ENCODE peak calls at places on chromosomes 4 and X, in nine cellular contexts. One of them, this sample, is unnamed.
A peak's percentile ranks its signal among the peaks of the same experiment; 100 is the strongest.

GRCh38 chrX:150200820-150201287 is 162.3 kb upstream of the MAMLD1 start:
- DNase-seq in brain pericyte: peak; percentile 74
- DNase-seq in germinal center: peak; percentile 30
- DNase-seq in hypothalamus: no peak
- DNase-seq in activated CD4-positive, alpha-beta memory T cell treated with anti-CD3 and anti-CD28 coated beads, Interleukin-2, amount 10 ng/mL, durations not matched to agents 7 days and 5 days: peak; percentile 65
- DNase-seq in activated T-cell treated with anti-CD3 and anti-CD28 coated beads for 1 hour: peak; percentile 0
- DNase-seq in neural crest cell: no peak
- DNase-seq in choroid plexus epithelial cell: peak; percentile 97
- DNase-seq in activated T-helper 1 cell treated with Interleukin-2 at 50 U/mL for 16 hours: peak; percentile 5
- DNase-seq in this sample: no peak

GRCh38 chr4:153402366-153402765 is 57.9 kb downstream of the MND1 start:
- DNase-seq in activated T-helper 1 cell treated with Interleukin-2 at 50 U/mL for 16 hours: no peak
- DNase-seq in choroid plexus epithelial cell: peak; percentile 50
- DNase-seq in activated CD4-positive, alpha-beta memory T cell treated with anti-CD3 and anti-CD28 coated beads, Interleukin-2, amount 10 ng/mL, durations not matched to agents 7 days and 5 days: no peak
- DNase-seq in neural crest cell: no peak
- DNase-seq in hypothalamus: no peak
- DNase-seq in activated T-cell treated with anti-CD3 and anti-CD28 coated beads for 1 hour: no peak
- DNase-seq in germinal center: no peak
- DNase-seq in brain pericyte: no peak
- DNase-seq in this sample: no peak

GRCh38 chrX:110466790-110467189 is 108.1 kb downstream of the RTL9 start:
- DNase-seq in choroid plexus epithelial cell: no peak
- DNase-seq in activated T-helper 1 cell treated with Interleukin-2 at 50 U/mL for 16 hours: no peak
- DNase-seq in germinal center: no peak
- DNase-seq in activated T-cell treated with anti-CD3 and anti-CD28 coated beads for 1 hour: no peak
- DNase-seq in activated CD4-positive, alpha-beta memory T cell treated with anti-CD3 and anti-CD28 coated beads, Interleukin-2, amount 10 ng/mL, durations not matched to agents 7 days and 5 days: no peak
- DNase-seq in neural crest cell: no peak
- DNase-seq in hypothalamus: no peak
- DNase-seq in brain pericyte: no peak
- DNase-seq in this sample: no peak

GRCh38 chrX:40449396-40449795 is 131.4 kb upstream of the ATP6AP2 start:
- DNase-seq in activated T-helper 1 cell treated with Interleukin-2 at 50 U/mL for 16 hours: no peak
- DNase-seq in activated CD4-positive, alpha-beta memory T cell treated with anti-CD3 and anti-CD28 coated beads, Interleukin-2, amount 10 ng/mL, durations not matched to agents 7 days and 5 days: no peak
- DNase-seq in germinal center: no peak
- DNase-seq in choroid plexus epithelial cell: no peak
- DNase-seq in hypothalamus: no peak
- DNase-seq in neural crest cell: no peak
- DNase-seq in brain pericyte: no peak
- DNase-seq in activated T-cell treated with anti-CD3 and anti-CD28 coated beads for 1 hour: no peak
- DNase-seq in this sample: no peak

GRCh38 chrX:55006827-55007621 is 6.9 kb downstream of the APEX2 start:
- DNase-seq in neural crest cell: no peak
- DNase-seq in brain pericyte: no peak
- DNase-seq in activated T-cell treated with anti-CD3 and anti-CD28 coated beads for 1 hour: no peak
- DNase-seq in germinal center: no peak
- DNase-seq in hypothalamus: no peak
- DNase-seq in choroid plexus epithelial cell: no peak
- DNase-seq in activated T-helper 1 cell treated with Interleukin-2 at 50 U/mL for 16 hours: no peak
- DNase-seq in activated CD4-positive, alpha-beta memory T cell treated with anti-CD3 and anti-CD28 coated beads, Interleukin-2, amount 10 ng/mL, durations not matched to agents 7 days and 5 days: no peak
- DNase-seq in this sample: no peak

GRCh38 chr4:109967798-109968520 is 55.3 kb downstream of the EGF start:
- DNase-seq in activated T-cell treated with anti-CD3 and anti-CD28 coated beads for 1 hour: no peak
- DNase-seq in germinal center: no peak
- DNase-seq in neural crest cell: no peak
- DNase-seq in activated CD4-positive, alpha-beta memory T cell treated with anti-CD3 and anti-CD28 coated beads, Interleukin-2, amount 10 ng/mL, durations not matched to agents 7 days and 5 days: no peak
- DNase-seq in choroid plexus epithelial cell: peak; percentile 23
- DNase-seq in hypothalamus: no peak
- DNase-seq in brain pericyte: no peak
- DNase-seq in activated T-helper 1 cell treated with Interleukin-2 at 50 U/mL for 16 hours: no peak
- DNase-seq in this sample: no peak

GRCh38 chr4:118904418-118904817 is 15.8 kb downstream of the SYNPO2 start:
- DNase-seq in brain pericyte: peak; percentile 21
- DNase-seq in choroid plexus epithelial cell: no peak
- DNase-seq in activated T-helper 1 cell treated with Interleukin-2 at 50 U/mL for 16 hours: no peak
- DNase-seq in hypothalamus: no peak
- DNase-seq in activated T-cell treated with anti-CD3 and anti-CD28 coated beads for 1 hour: no peak
- DNase-seq in activated CD4-positive, alpha-beta memory T cell treated with anti-CD3 and anti-CD28 coated beads, Interleukin-2, amount 10 ng/mL, durations not matched to agents 7 days and 5 days: no peak
- DNase-seq in neural crest cell: no peak
- DNase-seq in germinal center: no peak
- DNase-seq in this sample: no peak

GRCh38 chr4:36761625-36762024 is 480.2 kb downstream of the DTHD1 start:
- DNase-seq in hypothalamus: no peak
- DNase-seq in neural crest cell: no peak
- DNase-seq in germinal center: no peak
- DNase-seq in brain pericyte: no peak
- DNase-seq in activated T-helper 1 cell treated with Interleukin-2 at 50 U/mL for 16 hours: no peak
- DNase-seq in activated T-cell treated with anti-CD3 and anti-CD28 coated beads for 1 hour: no peak
- DNase-seq in activated CD4-positive, alpha-beta memory T cell treated with anti-CD3 and anti-CD28 coated beads, Interleukin-2, amount 10 ng/mL, durations not matched to agents 7 days and 5 days: no peak
- DNase-seq in choroid plexus epithelial cell: no peak
- DNase-seq in this sample: no peak

GRCh38 chrX:139382529-139382928 is 148.0 kb upstream of the F9 start:
- DNase-seq in activated CD4-positive, alpha-beta memory T cell treated with anti-CD3 and anti-CD28 coated beads, Interleukin-2, amount 10 ng/mL, durations not matched to agents 7 days and 5 days: no peak
- DNase-seq in germinal center: no peak
- DNase-seq in activated T-cell treated with anti-CD3 and anti-CD28 coated beads for 1 hour: no peak
- DNase-seq in activated T-helper 1 cell treated with Interleukin-2 at 50 U/mL for 16 hours: no peak
- DNase-seq in choroid plexus epithelial cell: no peak
- DNase-seq in brain pericyte: no peak
- DNase-seq in neural crest cell: no peak
- DNase-seq in hypothalamus: no peak
- DNase-seq in this sample: no peak

GRCh38 chr4:176789955-176790354 is 2.8 kb downstream of the VEGFC start:
- DNase-seq in activated T-cell treated with anti-CD3 and anti-CD28 coated beads for 1 hour: no peak
- DNase-seq in activated CD4-positive, alpha-beta memory T cell treated with anti-CD3 and anti-CD28 coated beads, Interleukin-2, amount 10 ng/mL, durations not matched to agents 7 days and 5 days: no peak
- DNase-seq in brain pericyte: no peak
- DNase-seq in activated T-helper 1 cell treated with Interleukin-2 at 50 U/mL for 16 hours: no peak
- DNase-seq in neural crest cell: no peak
- DNase-seq in germinal center: peak; percentile 22
- DNase-seq in hypothalamus: no peak
- DNase-seq in choroid plexus epithelial cell: peak; percentile 75
- DNase-seq in this sample: no peak

GRCh38 chrX:2928127-2928582 is 984 bp downstream of the ARSD start:
- DNase-seq in germinal center: no peak
- DNase-seq in activated CD4-positive, alpha-beta memory T cell treated with anti-CD3 and anti-CD28 coated beads, Interleukin-2, amount 10 ng/mL, durations not matched to agents 7 days and 5 days: no peak
- DNase-seq in activated T-cell treated with anti-CD3 and anti-CD28 coated beads for 1 hour: no peak
- DNase-seq in choroid plexus epithelial cell: no peak
- DNase-seq in activated T-helper 1 cell treated with Interleukin-2 at 50 U/mL for 16 hours: no peak
- DNase-seq in brain pericyte: no peak
- DNase-seq in hypothalamus: peak; percentile 18
- DNase-seq in neural crest cell: peak; percentile 63
- DNase-seq in this sample: peak; percentile 57

GRCh38 chr4:176001171-176002006 is 64.3 kb upstream of the WDR17 start:
- DNase-seq in germinal center: peak; percentile 5
- DNase-seq in activated CD4-positive, alpha-beta memory T cell treated with anti-CD3 and anti-CD28 coated beads, Interleukin-2, amount 10 ng/mL, durations not matched to agents 7 days and 5 days: no peak
- DNase-seq in activated T-helper 1 cell treated with Interleukin-2 at 50 U/mL for 16 hours: no peak
- DNase-seq in activated T-cell treated with anti-CD3 and anti-CD28 coated beads for 1 hour: no peak
- DNase-seq in choroid plexus epithelial cell: peak; percentile 17
- DNase-seq in neural crest cell: peak; percentile 72
- DNase-seq in hypothalamus: peak; percentile 8
- DNase-seq in brain pericyte: no peak
- DNase-seq in this sample: peak; percentile 75

GRCh38 chrX:131277543-131278115 is 11.5 kb downstream of the IGSF1 start:
- DNase-seq in activated T-helper 1 cell treated with Interleukin-2 at 50 U/mL for 16 hours: no peak
- DNase-seq in activated CD4-positive, alpha-beta memory T cell treated with anti-CD3 and anti-CD28 coated beads, Interleukin-2, amount 10 ng/mL, durations not matched to agents 7 days and 5 days: no peak
- DNase-seq in hypothalamus: no peak
- DNase-seq in activated T-cell treated with anti-CD3 and anti-CD28 coated beads for 1 hour: no peak
- DNase-seq in neural crest cell: no peak
- DNase-seq in germinal center: no peak
- DNase-seq in brain pericyte: no peak
- DNase-seq in choroid plexus epithelial cell: no peak
- DNase-seq in this sample: no peak

GRCh38 chrX:10325606-10326005 is 168.8 kb downstream of the CLCN4 start:
- DNase-seq in activated CD4-positive, alpha-beta memory T cell treated with anti-CD3 and anti-CD28 coated beads, Interleukin-2, amount 10 ng/mL, durations not matched to agents 7 days and 5 days: no peak
- DNase-seq in neural crest cell: no peak
- DNase-seq in activated T-helper 1 cell treated with Interleukin-2 at 50 U/mL for 16 hours: no peak
- DNase-seq in germinal center: no peak
- DNase-seq in hypothalamus: no peak
- DNase-seq in choroid plexus epithelial cell: peak; percentile 77
- DNase-seq in activated T-cell treated with anti-CD3 and anti-CD28 coated beads for 1 hour: no peak
- DNase-seq in brain pericyte: no peak
- DNase-seq in this sample: no peak

This sample was measured in head of caudate nucleus.